ENCODE peak calls at places on chromosomes 7 and 10, in five cellular contexts. One of them, this sample, is unnamed.

GRCh38 chr10:131267814-131268095 is 43.8 kb downstream of the TCERG1L start:
- DNase-seq in cardiac muscle cell: no peak
- DNase-seq in uterus: no peak
- DNase-seq in lung: no peak
- DNase-seq in gastrocnemius medialis: no peak
- DNase-seq in this sample: no peak

GRCh38 chr7:68684246-68684850 is 913.9 kb upstream of the AUTS2 start:
- DNase-seq in cardiac muscle cell: no peak
- DNase-seq in uterus: no peak
- DNase-seq in gastrocnemius medialis: no peak
- DNase-seq in lung: no peak
- DNase-seq in this sample: no peak

GRCh38 chr10:124653811-124654651 is 90.1 kb downstream of the FAM53B start:
- DNase-seq in lung: no peak
- DNase-seq in gastrocnemius medialis: no peak
- DNase-seq in uterus: peak; percentile 66
- DNase-seq in cardiac muscle cell: no peak
- DNase-seq in this sample: no peak

GRCh38 chr10:110568055-110568735 is 700 bp downstream of the SMC3 start:
- DNase-seq in gastrocnemius medialis: peak; percentile 5
- DNase-seq in uterus: peak; percentile 30
- DNase-seq in cardiac muscle cell: peak; percentile 77
- DNase-seq in lung: peak; percentile 35
- DNase-seq in this sample: no peak

GRCh38 chr7:44196450-44196872 is 4.3 kb upstream of the YKT6 start:
- DNase-seq in lung: no peak
- DNase-seq in gastrocnemius medialis: no peak
- DNase-seq in uterus: no peak
- DNase-seq in cardiac muscle cell: peak; percentile 77
- DNase-seq in this sample: peak; percentile 36

GRCh38 chr7:134701272-134701671 is 54.6 kb downstream of the BPGM start:
- DNase-seq in cardiac muscle cell: no peak
- DNase-seq in lung: no peak
- DNase-seq in gastrocnemius medialis: no peak
- DNase-seq in uterus: no peak
- DNase-seq in this sample: peak; percentile 54

GRCh38 chr10:111125102-111125501 is 48.3 kb downstream of the ADRA2A start:
- DNase-seq in lung: no peak
- DNase-seq in cardiac muscle cell: no peak
- DNase-seq in uterus: no peak
- DNase-seq in gastrocnemius medialis: no peak
- DNase-seq in this sample: no peak

GRCh38 chr7:106175507-106175906 is 63.4 kb upstream of the SYPL1 start:
- DNase-seq in lung: no peak
- DNase-seq in gastrocnemius medialis: no peak
- DNase-seq in cardiac muscle cell: no peak
- DNase-seq in uterus: no peak
- DNase-seq in this sample: no peak

GRCh38 chr10:132404911-132405462 is 8.0 kb downstream of the PWWP2B start:
- DNase-seq in gastrocnemius medialis: no peak
- DNase-seq in lung: no peak
- DNase-seq in uterus: no peak
- DNase-seq in cardiac muscle cell: no peak
- DNase-seq in this sample: no peak

GRCh38 chr10:8873310-8873709 is 818.8 kb downstream of the GATA3 start:
- DNase-seq in uterus: no peak
- DNase-seq in gastrocnemius medialis: no peak
- DNase-seq in cardiac muscle cell: no peak
- DNase-seq in lung: no peak
- DNase-seq in this sample: no peak

GRCh38 chr10:125141860-125142484 is 18.4 kb downstream of the CTBP2 start:
- DNase-seq in lung: no peak
- DNase-seq in uterus: no peak
- DNase-seq in gastrocnemius medialis: no peak
- DNase-seq in cardiac muscle cell: no peak
- DNase-seq in this sample: no peak

GRCh38 chr7:139582130-139582650 is 58.7 kb downstream of the CLEC2L start:
- DNase-seq in cardiac muscle cell: no peak
- DNase-seq in uterus: no peak
- DNase-seq in gastrocnemius medialis: no peak
- DNase-seq in lung: no peak
- DNase-seq in this sample: no peak

GRCh38 chr7:88226886-88227516 is 7.2 kb upstream of the SRI start:
- DNase-seq in uterus: no peak
- DNase-seq in cardiac muscle cell: no peak
- DNase-seq in gastrocnemius medialis: no peak
- DNase-seq in lung: peak; percentile 35
- DNase-seq in this sample: no peak

GRCh38 chr10:7479861-7480598 is 69.2 kb upstream of the SFMBT2 start:
- DNase-seq in cardiac muscle cell: no peak
- DNase-seq in gastrocnemius medialis: no peak
- DNase-seq in uterus: no peak
- DNase-seq in lung: no peak
- DNase-seq in this sample: no peak

GRCh38 chr7:36607741-36608140 is 116.6 kb downstream of the AOAH start:
- DNase-seq in gastrocnemius medialis: no peak
- DNase-seq in cardiac muscle cell: no peak
- DNase-seq in lung: peak; percentile 84
- DNase-seq in uterus: no peak
- DNase-seq in this sample: no peak

GRCh38 chr10:9911488-9911887 is 1106.2 kb upstream of the CELF2 start:
- DNase-seq in cardiac muscle cell: no peak
- DNase-seq in lung: no peak
- DNase-seq in uterus: no peak
- DNase-seq in gastrocnemius medialis: no peak
- DNase-seq in this sample: no peak

GRCh38 chr7:127578036-127578684 is 7.2 kb downstream of the GCC1 start:
- DNase-seq in gastrocnemius medialis: no peak
- DNase-seq in lung: no peak
- DNase-seq in cardiac muscle cell: no peak
- DNase-seq in uterus: peak; percentile 54
- DNase-seq in this sample: no peak

GRCh38 chr10:35813219-35813618 is 171.1 kb upstream of the FZD8 start:
- DNase-seq in cardiac muscle cell: no peak
- DNase-seq in uterus: no peak
- DNase-seq in lung: no peak
- DNase-seq in gastrocnemius medialis: no peak
- DNase-seq in this sample: no peak

GRCh38 chr7:28389504-28390385 is 22.6 kb upstream of the CREB5 start:
- DNase-seq in gastrocnemius medialis: no peak
- DNase-seq in cardiac muscle cell: peak; percentile 76
- DNase-seq in lung: no peak
- DNase-seq in uterus: no peak
- DNase-seq in this sample: no peak

GRCh38 chr7:24141876-24142509 is 142.0 kb upstream of the NPY start:
- DNase-seq in gastrocnemius medialis: no peak
- DNase-seq in uterus: no peak
- DNase-seq in cardiac muscle cell: no peak
- DNase-seq in lung: no peak
- DNase-seq in this sample: no peak

GRCh38 chr10:89426230-89426868 is 12.0 kb downstream of the IFIT5 start:
- DNase-seq in gastrocnemius medialis: no peak
- DNase-seq in cardiac muscle cell: peak; percentile 67
- DNase-seq in uterus: no peak
- DNase-seq in lung: peak; percentile 36
- DNase-seq in this sample: peak; percentile 51

GRCh38 chr10:63240807-63241206 is 107.7 kb downstream of the NRBF2 start:
- DNase-seq in gastrocnemius medialis: no peak
- DNase-seq in lung: no peak
- DNase-seq in uterus: no peak
- DNase-seq in cardiac muscle cell: no peak
- DNase-seq in this sample: no peak

GRCh38 chr10:31142026-31142425 is 110.4 kb upstream of the ZNF438 start:
- DNase-seq in cardiac muscle cell: no peak
- DNase-seq in uterus: no peak
- DNase-seq in lung: no peak
- DNase-seq in gastrocnemius medialis: no peak
- DNase-seq in this sample: no peak

DNA sequence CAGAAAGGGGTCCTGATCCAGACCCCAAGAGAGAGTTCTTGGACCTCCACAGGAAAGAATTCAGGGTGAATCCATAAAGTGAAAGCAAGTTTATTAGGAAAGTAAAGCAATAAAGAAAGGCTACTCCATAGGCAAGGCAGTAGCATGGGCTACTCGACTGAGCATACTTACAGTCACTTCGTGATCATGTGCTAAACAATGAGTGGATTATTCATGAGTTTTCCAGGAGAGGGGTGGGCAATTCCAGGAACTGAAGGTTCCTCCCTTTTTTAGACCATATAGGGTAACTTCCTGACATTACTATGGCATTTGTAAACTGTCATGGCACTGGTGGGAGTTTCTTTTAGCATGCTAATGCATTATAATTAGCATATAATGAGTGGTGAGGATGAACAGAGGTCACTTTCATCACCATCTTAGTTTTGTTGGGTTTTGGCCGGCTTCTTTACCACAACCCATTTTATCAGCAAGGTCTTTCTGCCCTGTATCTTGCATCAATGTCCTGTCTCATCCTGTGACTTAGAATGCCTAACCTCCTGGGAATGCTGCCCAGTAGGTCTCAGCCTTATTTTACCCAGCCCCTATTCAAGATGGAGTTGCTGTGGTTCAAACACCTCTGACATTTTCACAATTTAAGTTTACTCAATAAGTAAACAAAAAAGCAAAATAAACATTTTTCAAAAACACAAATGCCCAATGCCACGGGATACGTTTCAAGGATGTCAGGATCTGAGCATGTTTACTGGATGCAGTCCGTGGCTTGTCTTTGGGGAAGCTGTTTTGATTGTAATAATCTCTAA is 37.0 kb downstream of the ALOX5 start:
- DNase-seq in uterus: no peak
- DNase-seq in lung: no peak
- DNase-seq in cardiac muscle cell: no peak
- DNase-seq in gastrocnemius medialis: no peak
- DNase-seq in this sample: no peak
- H3K36me3 ChIP-seq in uterus: no peaks in the 10 kb centered on the region
- H3K36me3 ChIP-seq in lung: no peaks in the 10 kb centered on the region
- H3K36me3 ChIP-seq in cardiac muscle cell: no peaks in the 10 kb centered on the region
- H3K36me3 ChIP-seq in gastrocnemius medialis: no peaks in the 10 kb centered on the region
- H3K36me3 ChIP-seq in this sample: no peaks in the 10 kb centered on the region

DNA sequence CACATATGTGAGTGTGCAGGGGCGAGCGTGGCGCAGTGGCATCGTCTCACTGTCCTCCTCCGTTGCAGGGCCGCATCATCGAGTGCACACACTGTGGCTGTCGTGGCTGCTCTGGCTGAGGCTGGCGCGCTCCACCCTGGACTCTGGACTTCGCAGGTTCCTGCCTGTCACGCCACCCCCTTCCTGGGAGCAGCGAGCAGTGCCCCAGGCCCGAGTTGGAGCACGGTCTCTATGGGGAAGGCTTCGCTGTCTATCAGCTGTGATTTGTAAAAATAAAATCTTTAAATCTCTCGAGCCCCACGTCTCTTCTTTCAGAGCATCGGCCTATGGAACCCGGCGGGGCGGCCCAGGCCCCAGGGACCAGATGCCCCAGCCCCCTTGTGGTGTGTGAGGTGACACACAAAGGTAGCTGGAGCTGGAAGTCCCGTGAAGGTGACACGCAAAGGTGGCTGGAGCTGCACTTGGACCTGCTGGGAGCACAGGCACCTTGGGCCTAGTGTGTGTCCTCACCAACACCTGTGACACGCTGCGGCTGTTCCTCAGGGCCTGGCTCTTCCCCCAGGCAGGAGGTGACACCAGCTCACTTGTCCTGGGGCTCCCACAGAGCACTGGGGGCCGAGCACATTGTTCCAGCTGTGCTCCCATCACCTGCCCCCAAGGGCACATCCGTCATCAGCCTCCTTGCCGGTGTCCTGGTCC is 10.7 kb downstream of the BUD31 start:
- DNase-seq in lung: no peak
- DNase-seq in gastrocnemius medialis: no peak
- DNase-seq in uterus: no peak
- DNase-seq in cardiac muscle cell: no peak
- DNase-seq in this sample: no peak
- H3K36me3 ChIP-seq in lung: peaks cover 32% of the 10 kb centered on the region
- H3K36me3 ChIP-seq in gastrocnemius medialis: peaks cover 81% of the 10 kb centered on the region
- H3K36me3 ChIP-seq in uterus: no peaks in the 10 kb centered on the region
- H3K36me3 ChIP-seq in cardiac muscle cell: peaks cover 46% of the 10 kb centered on the region
- H3K36me3 ChIP-seq in this sample: peaks cover 70% of the 10 kb centered on the region

GRCh38 chr7:47415289-47416212 is 166.4 kb downstream of the TNS3 start:
- DNase-seq in lung: no peak
- DNase-seq in gastrocnemius medialis: no peak
- DNase-seq in uterus: no peak
- DNase-seq in cardiac muscle cell: no peak
- DNase-seq in this sample: no peak

GRCh38 chr7:47414342-47415288 is 167.3 kb downstream of the TNS3 start:
- DNase-seq in uterus: peak; percentile 7
- DNase-seq in lung: no peak
- DNase-seq in gastrocnemius medialis: no peak
- DNase-seq in cardiac muscle cell: no peak
- DNase-seq in this sample: no peak

GRCh38 chr7:47417122-47417480 is 164.8 kb downstream of the TNS3 start:
- DNase-seq in gastrocnemius medialis: no peak
- DNase-seq in uterus: no peak
- DNase-seq in lung: no peak
- DNase-seq in cardiac muscle cell: no peak
- DNase-seq in this sample: no peak

GRCh38 chr7:47418910-47419309 is 163.0 kb downstream of the TNS3 start:
- DNase-seq in uterus: peak; percentile 51
- DNase-seq in gastrocnemius medialis: no peak
- DNase-seq in cardiac muscle cell: no peak
- DNase-seq in lung: no peak
- DNase-seq in this sample: no peak

GRCh38 chr7:47416454-47417121 is 165.3 kb downstream of the TNS3 start:
- DNase-seq in lung: no peak
- DNase-seq in cardiac muscle cell: no peak
- DNase-seq in gastrocnemius medialis: no peak
- DNase-seq in uterus: no peak
- DNase-seq in this sample: no peak
- H3K36me3 ChIP-seq in lung: no peaks in the 10 kb centered on the region
- H3K36me3 ChIP-seq in cardiac muscle cell: no peaks in the 10 kb centered on the region
- H3K36me3 ChIP-seq in gastrocnemius medialis: peaks cover 31% of the 10 kb centered on the region
- H3K36me3 ChIP-seq in uterus: no peaks in the 10 kb centered on the region
- H3K36me3 ChIP-seq in this sample: no peaks in the 10 kb centered on the region

GRCh38 chr10:99756158-99756557 is 24.1 kb downstream of the CUTC start:
- DNase-seq in cardiac muscle cell: no peak
- DNase-seq in gastrocnemius medialis: no peak
- DNase-seq in lung: no peak
- DNase-seq in uterus: no peak
- DNase-seq in this sample: no peak
- H3K36me3 ChIP-seq in cardiac muscle cell: peaks cover 40% of the 10 kb centered on the region
- H3K36me3 ChIP-seq in gastrocnemius medialis: peaks cover 87% of the 10 kb centered on the region
- H3K36me3 ChIP-seq in lung: peaks cover 32% of the 10 kb centered on the region
- H3K36me3 ChIP-seq in uterus: no peaks in the 10 kb centered on the region
- H3K36me3 ChIP-seq in this sample: peaks cover 92% of the 10 kb centered on the region